ENCODE peak calls at places on chromosomes 3 and 15, in ten cellular contexts. E is GM12878; N is heart right ventricle; K is thyroid gland; J is nephron progenitor cell; Z is foreskin fibroblast; D is right cardiac atrium; W is psoas muscle; P is fibroblast of lung; M is naive thymus-derived CD8-positive, alpha-beta T cell. Q is an unnamed sample.

GRCh38 chr3:141845407-141846049 is 30.9 kb upstream of the ATP1B3 start:
- DNase-seq in W (no peak), J (peak; percentile 9), Z (no peak), P (no peak), E (no peak), M (peak; percentile 16), N (no peak), D (no peak), K (no peak), Q (no peak)

GRCh38 chr15:59438891-59439290 is 905 bp downstream of the FAM81A start:
- DNase-seq in E (no peak), J (no peak), W (peak; percentile 18), N (no peak), Z (no peak), K (no peak), D (peak; percentile 15), P (no peak), M (no peak), Q (no peak)

GRCh38 chr3:141782386-141782932 is 19.3 kb downstream of the GRK7 start:
- DNase-seq in P (no peak), E (no peak), M (no peak), Z (no peak), N (no peak), K (no peak), W (no peak), J (no peak), D (no peak), Q (no peak)

GRCh38 chr15:43998607-43999006 is 171.8 kb downstream of the WDR76 start:
- DNase-seq in P (peak; percentile 78), D (peak; percentile 76), K (peak; percentile 19), N (peak; percentile 21), M (no peak), Z (peak; percentile 34), E (no peak), W (peak; percentile 20), J (no peak), Q (no peak)

GRCh38 chr3:176075046-176075445 is 1122.2 kb downstream of the TBL1XR1 start:
- DNase-seq in J (no peak), D (no peak), M (no peak), P (no peak), K (no peak), W (no peak), Z (no peak), E (no peak), N (no peak), Q (no peak)

GRCh38 chr15:66730168-66731014 is 28.4 kb downstream of the SMAD6 start:
- DNase-seq in Z (peak; percentile 51), P (peak; percentile 76), W (no peak), M (no peak), E (no peak), J (no peak), D (no peak), K (no peak), N (no peak), Q (no peak)

GRCh38 chr3:127675651-127676391 is 3.1 kb downstream of the ABTB1 start:
- DNase-seq in J (no peak), M (no peak), D (no peak), P (no peak), Z (no peak), N (no peak), E (no peak), W (no peak), K (no peak), Q (no peak)

GRCh38 chr15:50166216-50166615 is 15.8 kb upstream of the SLC27A2 start:
- DNase-seq in W (no peak), N (no peak), Z (peak; percentile 44), E (no peak), J (no peak), K (no peak), M (no peak), P (peak; percentile 88), D (no peak), Q (no peak)

GRCh38 chr3:189967254-189967865 is 153.3 kb downstream of the P3H2 start:
- DNase-seq in J (peak; percentile 30), M (peak; percentile 4), W (no peak), E (no peak), N (no peak), Z (peak; percentile 36), D (no peak), P (peak; percentile 44), K (no peak), Q (no peak)

GRCh38 chr3:66604476-66604875 is 103.7 kb upstream of the LRIG1 start:
- DNase-seq in E (no peak), W (no peak), K (no peak), J (no peak), P (no peak), Z (no peak), D (no peak), N (no peak), M (no peak), Q (no peak)

GRCh38 chr3:19931180-19931692 is 2.8 kb downstream of the EFHB start:
- DNase-seq in K (no peak), W (no peak), N (no peak), Z (no peak), D (no peak), M (no peak), J (no peak), P (no peak), E (peak; percentile 79), Q (no peak)

GRCh38 chr3:170585008-170585936 is 603 bp downstream of the SLC7A14 start:
- DNase-seq in P (no peak), D (peak; percentile 10), M (no peak), N (no peak), E (no peak), J (peak; percentile 53), K (no peak), Z (no peak), W (no peak), Q (no peak)

GRCh38 chr3:159416854-159417253 is 571.8 kb upstream of the IL12A start:
- DNase-seq in M (no peak), Z (peak; percentile 43), D (no peak), P (peak; percentile 92), W (no peak), K (no peak), N (no peak), E (no peak), J (peak; percentile 23), Q (no peak)

GRCh38 chr15:56243774-56244236 is at the start of gene RFX7:
- DNase-seq in W (peak; percentile 83), P (peak; percentile 74), M (peak; percentile 70), D (peak; percentile 80), N (peak; percentile 80), Z (peak; percentile 76), J (peak; percentile 88), K (peak; percentile 79), E (no peak), Q (peak; percentile 50)

GRCh38 chr15:27254801-27255200 is 283.8 kb downstream of the GABRG3 start:
- DNase-seq in M (no peak), J (no peak), P (no peak), Z (no peak), K (no peak), D (no peak), E (no peak), W (no peak), N (no peak), Q (no peak)

GRCh38 chr3:109278546-109278945 is 37.8 kb downstream of the DPPA2 start:
- DNase-seq in J (no peak), N (no peak), E (no peak), W (no peak), K (no peak), Z (no peak), D (no peak), P (peak; percentile 72), M (no peak), Q (no peak)

GRCh38 chr3:189914799-189915198 is 205.9 kb downstream of the P3H2 start:
- DNase-seq in Z (peak; percentile 89), P (peak; percentile 95), N (no peak), M (no peak), J (no peak), K (no peak), D (no peak), W (no peak), E (no peak), Q (peak; percentile 40)

GRCh38 chr15:29986946-29987345 is 95.8 kb upstream of the GOLGA8J start:
- DNase-seq in W (no peak), E (no peak), P (peak; percentile 20), D (no peak), N (no peak), M (no peak), K (no peak), J (no peak), Z (no peak), Q (no peak)

GRCh38 chr3:174100744-174101143 is 703.2 kb downstream of the NLGN1 start:
- DNase-seq in E (no peak), W (no peak), N (no peak), D (no peak), Z (no peak), K (no peak), M (no peak), P (peak; percentile 40), J (no peak), Q (no peak)

GRCh38 chr3:178291555-178291954 is 244.7 kb upstream of the KCNMB2 start:
- DNase-seq in P (no peak), N (no peak), D (no peak), J (no peak), W (no peak), E (no peak), K (no peak), M (no peak), Z (no peak), Q (no peak)

GRCh38 chr3:73500321-73500720 is 124.4 kb downstream of the PDZRN3 start:
- DNase-seq in P (peak; percentile 57), Z (no peak), J (no peak), W (no peak), D (no peak), K (no peak), N (no peak), M (no peak), E (no peak), Q (no peak)

GRCh38 chr15:67089218-67090193 is 24.1 kb downstream of the SMAD3 start:
- DNase-seq in E (no peak), W (no peak), M (no peak), Z (no peak), K (peak; percentile 47), D (no peak), P (peak; percentile 67), J (no peak), N (no peak), Q (no peak)

GRCh38 chr3:32106929-32107362 is 526 bp downstream of the GPD1L start:
- DNase-seq in W (peak; percentile 44), K (peak; percentile 67), J (no peak), Z (no peak), N (peak; percentile 57), P (peak; percentile 7), M (no peak), D (peak; percentile 39), E (no peak), Q (peak; percentile 24)

GRCh38 chr3:34731879-34732278 is 907.4 kb upstream of the ARPP21 start:
- DNase-seq in W (no peak), M (no peak), D (no peak), E (no peak), N (no peak), K (no peak), P (no peak), J (peak; percentile 33), Z (no peak), Q (no peak)

GRCh38 chr15:69398541-69398940 is 15.6 kb upstream of the KIF23 start:
- DNase-seq in E (no peak), J (no peak), Z (peak; percentile 66), M (no peak), P (peak; percentile 51), K (no peak), N (no peak), W (no peak), D (no peak), Q (peak; percentile 5)

GRCh38 chr15:25022233-25022632 is 67.4 kb downstream of the SNRPN start:
- DNase-seq in N (no peak), J (no peak), K (no peak), E (no peak), W (no peak), D (no peak), Z (peak; percentile 3), P (peak; percentile 75), M (no peak), Q (no peak)

GRCh38 chr3:147191795-147192385 is 214.5 kb downstream of the ZIC4 start:
- DNase-seq in Z (peak; percentile 48), M (no peak), J (peak; percentile 45), N (no peak), K (no peak), D (no peak), W (no peak), P (peak; percentile 68), E (peak; percentile 1), Q (peak; percentile 2)

Q was measured in T1000.